ENCODE peak calls at places on chromosomes 1 and 21, in four cellular contexts. S is central memory CD8-positive, alpha-beta T cell; L is Panc1; H is RWPE1. O is an unnamed sample.

GRCh38 chr21:36881223-36881622 is 85.2 kb downstream of the HLCS start:
- DNase-seq in S (no peak), L (no peak), H (no peak), O (no peak)

GRCh38 chr1:63904826-63905225 is 131.0 kb downstream of the ROR1 start:
- DNase-seq in S (no peak), L (no peak), H (no peak), O (peak)

GRCh38 chr1:84892657-84893618 is at the start of gene LPAR3:
- DNase-seq in S (no peak), L (no peak), H (peak), O (peak)

GRCh38 chr1:41876533-41877445 is 41.9 kb downstream of the HIVEP3 start:
- DNase-seq in S (no peak), L (no peak), H (no peak), O (peak)

GRCh38 chr1:13702425-13703127 is 2.6 kb downstream of the PRDM2 start:
- DNase-seq in S (peak), L (no peak), H (no peak), O (no peak)

GRCh38 chr1:214846276-214846675 is 236.3 kb upstream of the KCNK2 start:
- DNase-seq in S (no peak), L (no peak), H (no peak), O (no peak)

GRCh38 chr1:165224504-165224903 is 132.0 kb downstream of the LMX1A start:
- DNase-seq in S (no peak), L (no peak), H (no peak), O (no peak)

GRCh38 chr1:18316764-18317163 is 164.0 kb upstream of the KLHDC7A start:
- DNase-seq in S (no peak), L (no peak), H (no peak), O (no peak)

GRCh38 chr1:2391034-2391384 is 345 bp downstream of the MORN1 start:
- DNase-seq in S (no peak), L (no peak), H (peak), O (peak)

GRCh38 chr1:23291706-23292105 is 52.4 kb downstream of the HNRNPR start:
- DNase-seq in S (no peak), L (no peak), H (no peak), O (no peak)

GRCh38 chr21:37669249-37669648 is 247.0 kb downstream of the KCNJ6 start:
- DNase-seq in S (no peak), L (no peak), H (no peak), O (no peak)

GRCh38 chr1:244102471-244102870 is 51.4 kb downstream of the ZBTB18 start:
- DNase-seq in S (no peak), L (no peak), H (no peak), O (no peak)

GRCh38 chr1:30414086-30414850 is 309.1 kb downstream of the MATN1 start:
- DNase-seq in S (peak), L (no peak), H (no peak), O (no peak)

GRCh38 chr1:113784104-113784779 is 25.0 kb upstream of the PHTF1 start:
- DNase-seq in S (no peak), L (no peak), H (no peak), O (no peak)

GRCh38 chr1:167631987-167632680 is 2.1 kb downstream of the RCSD1 start:
- DNase-seq in S (no peak), L (no peak), H (no peak), O (peak)

GRCh38 chr1:43334453-43335205 is 3.0 kb upstream of the MPL start:
- DNase-seq in S (no peak), L (no peak), H (no peak), O (no peak)

GRCh38 chr21:46211376-46211775 is 17.2 kb downstream of the LSS start:
- DNase-seq in S (no peak), L (no peak), H (no peak), O (no peak)

GRCh38 chr1:94819945-94820746 is at the start of gene SLC44A3:
- DNase-seq in S (no peak), L (no peak), H (peak), O (peak)

GRCh38 chr1:157437301-157437700 is 115.0 kb downstream of the FCRL5 start:
- DNase-seq in S (no peak), L (no peak), H (no peak), O (no peak)